ENCODE peak calls at places on chromosome 10, in four cellular contexts. R is 8988T, F is kidney tubule cell, V is NCI-H1436. X is an unnamed sample.

GRCh38 chr10:118522791-118523498 is 72.5 kb downstream of the PRLHR start:
- DNase-seq in F (peak), R (no peak), V (no peak), X (no peak)

GRCh38 chr10:77974396-77975074 is 48.0 kb upstream of the DLG5 start:
- DNase-seq in R (peak), F (peak), V (no peak), X (peak)

GRCh38 chr10:79098596-79099015 is 29.8 kb downstream of the ZMIZ1 start:
- DNase-seq in V (no peak), F (peak), R (no peak), X (no peak)

GRCh38 chr10:62185914-62186692 is 82.5 kb downstream of the RTKN2 start:
- DNase-seq in V (no peak), R (no peak), F (no peak), X (no peak)

GRCh38 chr10:46992794-46993552 is 81.7 kb downstream of the PTPN20 start:
- DNase-seq in F (peak), V (no peak), R (no peak), X (no peak)

GRCh38 chr10:48498940-48499510 is 105.8 kb downstream of the ARHGAP22 start:
- DNase-seq in V (no peak), R (no peak), F (no peak), X (no peak)

GRCh38 chr10:124010563-124011131 is 82.8 kb downstream of the CHST15 start:
- DNase-seq in V (no peak), F (no peak), R (no peak), X (no peak)

GRCh38 chr10:128210215-128211063 is 84.2 kb upstream of the MKI67 start:
- DNase-seq in R (peak), V (no peak), F (peak), X (no peak)

GRCh38 chr10:17544465-17544864 is 72.7 kb downstream of the HACD1 start:
- DNase-seq in V (no peak), F (no peak), R (no peak), X (no peak)

GRCh38 chr10:107284187-107284586 is 119.7 kb upstream of the SORCS1 start:
- DNase-seq in R (no peak), F (no peak), V (no peak), X (no peak)

GRCh38 chr10:18681366-18681765 is 22.1 kb downstream of the ARL5B start:
- DNase-seq in F (no peak), V (no peak), R (no peak), X (no peak)

GRCh38 chr10:4656576-4657194 is 169.3 kb upstream of the AKR1E2 start:
- DNase-seq in R (no peak), F (peak), V (peak), X (no peak)

GRCh38 chr10:26296351-26296750 is 79.8 kb downstream of the GAD2 start:
- DNase-seq in F (no peak), V (no peak), R (no peak), X (no peak)

GRCh38 chr10:102799691-102800435 is 37.4 kb downstream of the CYP17A1 start:
- DNase-seq in F (no peak), V (no peak), R (no peak), X (no peak)

GRCh38 chr10:124168991-124169826 is 75.8 kb upstream of the CHST15 start:
- DNase-seq in V (no peak), F (no peak), R (no peak), X (no peak)

GRCh38 chr10:70974351-70974901 is 86.1 kb upstream of the PCBD1 start:
- DNase-seq in V (no peak), F (peak), R (peak), X (no peak)

GRCh38 chr10:71127773-71128172 is 84.6 kb upstream of the UNC5B start:
- DNase-seq in R (no peak), F (no peak), V (no peak), X (no peak)

GRCh38 chr10:123404357-123404756 is 250.2 kb downstream of the BUB3 start:
- DNase-seq in V (no peak), F (no peak), R (no peak), X (no peak)

GRCh38 chr10:96369890-96370574 is 11.2 kb upstream of the OPALIN start:
- DNase-seq in V (no peak), F (no peak), R (no peak), X (no peak)

GRCh38 chr10:118980135-118980865 is 49.2 kb upstream of the NANOS1 start:
- DNase-seq in F (no peak), V (no peak), R (no peak), X (no peak)

GRCh38 chr10:70478191-70479160 is at the start of gene PALD1:
- DNase-seq in R (peak), V (peak), F (no peak), X (peak)

GRCh38 chr10:95388539-95388938 is 97.7 kb upstream of the PDLIM1 start:
- DNase-seq in V (no peak), F (no peak), R (no peak), X (no peak)

GRCh38 chr10:86363184-86363832 is 3.3 kb downstream of the GRID1 start:
- DNase-seq in F (peak), R (no peak), V (no peak), X (no peak)

GRCh38 chr10:31207636-31208035 is 111.4 kb upstream of the ZEB1 start:
- DNase-seq in V (no peak), R (no peak), F (no peak), X (no peak)

GRCh38 chr10:116688241-116688711 is 54.1 kb downstream of the HSPA12A start:
- DNase-seq in F (peak), V (no peak), R (peak), X (no peak)

GRCh38 chr10:103616705-103617361 is 123.3 kb downstream of the NEURL1 start:
- DNase-seq in R (no peak), V (no peak), F (no peak), X (peak)

GRCh38 chr10:101887762-101888161 is 44.2 kb upstream of the KCNIP2 start:
- DNase-seq in R (no peak), F (no peak), V (no peak), X (no peak)

GRCh38 chr10:70296406-70296899 is 12.6 kb upstream of the NPFFR1 start:
- DNase-seq in V (no peak), F (peak), R (peak), X (peak)

GRCh38 chr10:43355749-43356371 is 15.6 kb upstream of the FXYD4 start:
- DNase-seq in F (peak), V (no peak), R (no peak), X (no peak)

GRCh38 chr10:122149607-122150505 is 121.2 kb upstream of the BTBD16 start:
- DNase-seq in V (no peak), F (no peak), R (no peak), X (no peak)

GRCh38 chr10:132459252-132460028 is 62.4 kb downstream of the PWWP2B start:
- DNase-seq in R (no peak), V (no peak), F (no peak), X (no peak)

GRCh38 chr10:93678386-93678785 is 24.0 kb downstream of the FRA10AC1 start:
- DNase-seq in R (no peak), V (no peak), F (no peak), X (no peak)

GRCh38 chr10:132532784-132533560 is 4.6 kb upstream of the INPP5A start:
- DNase-seq in V (no peak), R (no peak), F (peak), X (no peak)

GRCh38 chr10:128631801-128632241 is 505.6 kb upstream of the MKI67 start:
- DNase-seq in V (no peak), R (no peak), F (peak), X (no peak)

GRCh38 chr10:131650169-131650705 is 250.6 kb upstream of the PPP2R2D start:
- DNase-seq in F (no peak), V (no peak), R (no peak), X (no peak)

GRCh38 chr10:131242007-131242406 is 69.5 kb downstream of the TCERG1L start:
- DNase-seq in F (peak), R (no peak), V (peak), X (no peak)

GRCh38 chr10:126917975-126918908 is 13.0 kb downstream of the DOCK1 start:
- DNase-seq in R (no peak), F (peak), V (no peak), X (no peak)